ENCODE peak calls at places on chromosomes 13 and 19, in seven cellular contexts. E, M, D, F, X, O and T are unnamed samples.
A peak's percentile ranks its signal among the peaks of the same experiment; 100 is the strongest.

GRCh38 chr13:102848956-102849355 is 3.1 kb downstream of the ERCC5 start:
- DNase-seq in E (no peak), M (no peak), F (no peak), X (no peak), D (no peak), O (no peak), T (no peak)

GRCh38 chr19:32828643-32829344 is 40.8 kb downstream of the SLC7A9 start:
- DNase-seq in F (no peak), M (no peak), E (no peak), D (no peak), O (no peak), X (no peak), T (no peak)

GRCh38 chr19:35797663-35798062 is 15.0 kb downstream of the PRODH2 start:
- DNase-seq in M (peak; percentile 44), D (peak; percentile 27), X (no peak), O (no peak), E (no peak), F (no peak), T (no peak)

GRCh38 chr19:48498922-48499321 is 12.7 kb downstream of the LMTK3 start:
- DNase-seq in M (no peak), X (no peak), E (no peak), D (no peak), O (no peak), F (no peak), T (no peak)

GRCh38 chr19:18586311-18586710 is 2.3 kb upstream of the REX1BD start:
- DNase-seq in E (no peak), F (no peak), X (no peak), O (no peak), M (no peak), D (no peak), T (no peak)

GRCh38 chr19:11296264-11296663 is 304 bp downstream of the TSPAN16 start:
- DNase-seq in E (no peak), F (no peak), O (no peak), D (no peak), M (no peak), X (no peak), T (no peak)

GRCh38 chr19:49447485-49448431 is 3.9 kb downstream of the PIH1D1 start:
- DNase-seq in D (no peak), M (peak; percentile 38), F (no peak), X (no peak), E (no peak), O (no peak), T (peak; percentile 71)

GRCh38 chr13:101415358-101416174 is 742 bp downstream of the NALCN start:
- DNase-seq in O (peak; percentile 66), F (peak; percentile 8), M (peak; percentile 26), X (no peak), D (no peak), E (no peak), T (peak; percentile 28)

GRCh38 chr13:35720690-35721554 is 244.4 kb upstream of the MAB21L1 start:
- DNase-seq in X (no peak), M (peak; percentile 53), F (peak; percentile 42), O (no peak), E (no peak), D (peak; percentile 80), T (peak; percentile 85)

GRCh38 chr13:51906581-51906980 is 44.8 kb downstream of the CCDC70 start:
- DNase-seq in M (peak; percentile 57), E (no peak), X (no peak), D (no peak), F (no peak), O (no peak), T (no peak)

GRCh38 chr19:49837009-49837310 is 14.0 kb upstream of the PTOV1 start:
- DNase-seq in F (no peak), E (no peak), O (no peak), D (no peak), M (no peak), X (no peak), T (no peak)

GRCh38 chr13:30615851-30616311 is 1.8 kb upstream of the USPL1 start:
- DNase-seq in O (no peak), X (no peak), E (no peak), M (no peak), F (no peak), D (peak; percentile 4), T (no peak)

GRCh38 chr13:30870049-30870884 is 35.8 kb upstream of the MEDAG start:
- DNase-seq in E (peak; percentile 54), F (peak; percentile 60), D (no peak), X (peak; percentile 64), M (peak; percentile 40), O (peak; percentile 90), T (no peak)

GRCh38 chr19:4523306-4524110 is 5.2 kb upstream of the PLIN4 start:
- DNase-seq in O (no peak), F (peak; percentile 34), M (peak; percentile 36), X (peak; percentile 67), E (no peak), D (peak; percentile 70), T (peak; percentile 68)

GRCh38 chr19:37874784-37875183 is 31.6 kb downstream of the WDR87 start:
- DNase-seq in O (no peak), E (no peak), F (no peak), X (no peak), D (no peak), M (no peak), T (no peak)

GRCh38 chr13:110680852-110681251 is 25.1 kb downstream of the CARS2 start:
- DNase-seq in F (no peak), E (no peak), X (no peak), D (peak; percentile 16), O (no peak), M (no peak), T (peak; percentile 65)

GRCh38 chr19:31054430-31054829 is 294.8 kb downstream of the TSHZ3 start:
- DNase-seq in F (peak; percentile 16), X (peak; percentile 35), D (peak; percentile 63), M (no peak), E (no peak), O (no peak), T (peak; percentile 80)

GRCh38 chr19:19561946-19562664 is 24.0 kb downstream of the CILP2 start:
- DNase-seq in D (no peak), E (no peak), F (no peak), M (no peak), O (no peak), X (no peak), T (no peak)

GRCh38 chr19:56683119-56683518 is 11.6 kb upstream of the ZNF835 start:
- DNase-seq in O (no peak), E (no peak), M (no peak), X (no peak), D (no peak), F (no peak), T (no peak)

GRCh38 chr19:13099073-13099999 is 3.3 kb downstream of the LYL1 start:
- DNase-seq in E (no peak), M (peak; percentile 49), O (peak; percentile 94), F (peak; percentile 83), D (no peak), X (peak; percentile 87), T (no peak)

GRCh38 chr19:29290853-29291252 is 77.9 kb upstream of the UQCRFS1 start:
- DNase-seq in E (no peak), D (no peak), O (no peak), M (no peak), X (no peak), F (no peak), T (no peak)

GRCh38 chr19:49847731-49848696 is 2.9 kb upstream of the PTOV1 start:
- DNase-seq in M (no peak), E (no peak), F (no peak), D (no peak), O (no peak), X (no peak), T (no peak)

GRCh38 chr13:109840201-109840892 is 54.0 kb upstream of the IRS2 start:
- DNase-seq in X (no peak), D (no peak), F (no peak), O (no peak), E (no peak), M (no peak), T (peak; percentile 70)

GRCh38 chr13:113083402-113084061 is 22.1 kb upstream of the F7 start:
- DNase-seq in E (no peak), D (no peak), F (peak; percentile 64), X (peak; percentile 83), O (peak; percentile 64), M (no peak), T (no peak)

GRCh38 chr13:20686167-20686566 is 17.3 kb upstream of the IL17D start:
- DNase-seq in M (no peak), X (no peak), F (no peak), O (no peak), E (no peak), D (no peak), T (no peak)
- H3K27ac ChIP-seq in M (no peak overlapping the region), X (no peak overlapping the region), F (no peak overlapping the region), O (no peak overlapping the region), E (no peak overlapping the region), D (no peak overlapping the region), T (no peak overlapping the region)

GRCh38 chr13:50025446-50025845 is 10.2 kb downstream of the KCNRG start:
- DNase-seq in O (no peak), X (no peak), M (no peak), D (no peak), E (no peak), F (no peak), T (no peak)
- TF ChIP-seq CTCF in O (no peak), X (no peak), M (no peak), D (no peak), E (no peak), F (no peak), T (no peak)

GRCh38 chr19:39449116-39449797 is 3.9 kb downstream of the SUPT5H start:
- DNase-seq in D (no peak), M (no peak), X (no peak), O (no peak), E (no peak), F (no peak), T (no peak)
- H3K4me3 ChIP-seq in D (no peak overlapping the region), M (no peak overlapping the region), X (no peak overlapping the region), O (no peak overlapping the region), E (no peak overlapping the region), F (no peak overlapping the region), T (no peak overlapping the region)

DNA sequence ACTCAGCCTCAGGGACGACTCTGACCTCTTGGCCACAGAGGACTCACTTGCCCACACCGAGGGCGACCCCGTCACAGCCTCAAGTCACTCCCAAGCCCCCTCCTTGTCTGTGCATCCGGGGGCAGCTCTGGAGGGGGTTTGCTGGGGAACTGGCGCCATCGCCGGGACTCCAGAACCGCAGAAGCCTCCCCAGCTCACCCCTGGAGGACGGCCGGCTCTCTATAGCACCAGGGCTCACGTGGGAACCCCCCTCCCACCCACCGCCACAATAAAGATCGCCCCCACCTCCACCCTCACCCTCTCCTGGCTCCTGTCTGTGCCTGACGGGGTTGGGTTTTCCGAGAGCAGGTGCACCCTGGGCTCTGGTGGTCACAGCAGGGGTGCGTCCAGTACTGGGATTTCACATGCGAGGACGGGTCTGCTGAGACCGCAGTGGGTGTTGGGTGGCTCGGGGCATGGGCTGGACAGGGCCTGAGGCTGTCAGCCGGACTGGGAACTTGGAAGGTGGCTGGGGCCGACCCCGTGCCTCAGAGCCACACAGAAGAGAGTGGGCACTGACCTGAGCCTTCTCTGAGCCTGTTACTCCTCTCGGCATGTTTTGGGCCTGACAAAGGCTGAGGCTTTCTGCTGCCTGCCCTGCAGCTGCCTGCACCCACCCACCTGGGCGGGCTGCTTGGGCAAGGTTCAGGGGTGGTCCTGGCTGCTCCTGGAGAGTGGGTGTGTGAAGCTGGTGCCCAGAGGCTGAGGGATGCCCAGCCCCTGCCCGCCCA is 6.3 kb upstream of the HCN2 start:
- DNase-seq in E (no peak), M (no peak), D (no peak), X (no peak), O (no peak), F (no peak), T (no peak)
- H3K27ac ChIP-seq in E (no peak overlapping the region), M (no peak overlapping the region), D (no peak overlapping the region), X (no peak overlapping the region), O (no peak overlapping the region), F (no peak overlapping the region), T (peak overlapping the region; percentile 54)

GRCh38 chr13:105825071-105825470 is 710.4 kb downstream of the EFNB2 start:
- DNase-seq in M (no peak), E (no peak), X (no peak), F (no peak), D (no peak), O (no peak), T (no peak)
- TF ChIP-seq CTCF in M (no peak), E (no peak), X (no peak), F (no peak), D (no peak), O (no peak), T (no peak)